ENCODE peak calls at places on chromosomes 1 and 21, in seven cellular contexts. J is PC-3, R is left lung, T is uterus, M is neuronal stem cell, U is small intestine, X is SJCRH30. E is an unnamed sample.

GRCh38 chr1:155196893-155197638 is 10.6 kb downstream of the THBS3 start:
- DNase-seq in M (no peak), R (peak; percentile 57), U (no peak), X (no peak), T (no peak), J (no peak), E (no peak)

GRCh38 chr1:109579496-109579895 is 31.1 kb downstream of the GNAI3 start:
- DNase-seq in R (no peak), J (no peak), U (no peak), M (no peak), T (no peak), X (peak; percentile 20), E (no peak)

GRCh38 chr1:61210435-61211012 is 128.2 kb downstream of the NFIA start:
- DNase-seq in X (no peak), U (peak; percentile 14), T (no peak), R (no peak), M (no peak), J (peak; percentile 15), E (no peak)

GRCh38 chr1:204456826-204457361 is 37.7 kb downstream of the PIK3C2B start:
- DNase-seq in X (peak; percentile 75), T (no peak), J (no peak), M (no peak), R (no peak), U (no peak), E (no peak)

GRCh38 chr1:7609311-7609994 is 161.6 kb upstream of the VAMP3 start:
- DNase-seq in X (no peak), U (no peak), M (no peak), J (no peak), R (no peak), T (no peak), E (no peak)

GRCh38 chr21:26170471-26171309 is at the start of gene APP:
- DNase-seq in T (peak; percentile 83), J (peak; percentile 83), X (peak; percentile 87), M (peak; percentile 82), R (peak; percentile 99), U (peak; percentile 81), E (peak; percentile 93)

GRCh38 chr1:11925938-11926292 is 312 bp downstream of the KIAA2013 start:
- DNase-seq in M (no peak), X (peak; percentile 51), R (peak; percentile 88), T (no peak), J (no peak), U (no peak), E (no peak)

GRCh38 chr1:230109871-230110667 is 43.0 kb downstream of the GALNT2 start:
- DNase-seq in J (no peak), R (no peak), T (peak; percentile 41), X (peak; percentile 23), U (peak; percentile 56), M (no peak), E (no peak)

GRCh38 chr1:40625476-40626382 is 39.8 kb downstream of the RIMS3 start:
- DNase-seq in J (peak; percentile 51), X (no peak), M (no peak), U (no peak), R (no peak), T (no peak), E (peak; percentile 38)

GRCh38 chr1:219304227-219305226 is 130.8 kb downstream of the LYPLAL1 start:
- DNase-seq in X (peak; percentile 14), R (no peak), T (no peak), J (peak; percentile 99), M (no peak), U (no peak), E (peak; percentile 57)

GRCh38 chr1:204728045-204728444 is 42.5 kb upstream of the LRRN2 start:
- DNase-seq in U (no peak), R (no peak), T (no peak), X (no peak), J (no peak), M (no peak), E (no peak)

GRCh38 chr1:64220241-64220640 is 16.8 kb downstream of the UBE2U start:
- DNase-seq in M (no peak), T (no peak), U (no peak), R (no peak), X (no peak), J (no peak), E (no peak)

GRCh38 chr1:203166192-203166940 is 9.3 kb downstream of the MYBPH start:
- DNase-seq in J (peak; percentile 26), X (no peak), M (no peak), U (peak; percentile 54), R (no peak), T (no peak), E (peak; percentile 46)

GRCh38 chr1:147388969-147389368 is 146.5 kb downstream of the CHD1L start:
- DNase-seq in U (no peak), J (no peak), R (no peak), T (no peak), X (no peak), M (no peak), E (no peak)

GRCh38 chr1:215228193-215228592 is 145.7 kb downstream of the KCNK2 start:
- DNase-seq in U (no peak), J (no peak), R (no peak), T (no peak), X (no peak), M (no peak), E (no peak)

GRCh38 chr21:43970551-43970950 is 41.6 kb upstream of the TRAPPC10 start:
- DNase-seq in X (no peak), J (no peak), R (peak; percentile 66), M (no peak), T (no peak), U (no peak), E (no peak)

GRCh38 chr21:43967981-43968380 is 44.1 kb upstream of the TRAPPC10 start:
- DNase-seq in M (no peak), J (no peak), R (peak; percentile 70), T (no peak), U (no peak), X (no peak), E (no peak)

GRCh38 chr21:43969115-43969444 is 43.0 kb upstream of the TRAPPC10 start:
- DNase-seq in M (no peak), J (no peak), T (no peak), R (no peak), U (no peak), X (no peak), E (no peak)

GRCh38 chr21:43966946-43967512 is 45.1 kb upstream of the TRAPPC10 start:
- DNase-seq in U (no peak), T (no peak), M (no peak), X (no peak), R (peak; percentile 57), J (no peak), E (no peak)

DNA sequence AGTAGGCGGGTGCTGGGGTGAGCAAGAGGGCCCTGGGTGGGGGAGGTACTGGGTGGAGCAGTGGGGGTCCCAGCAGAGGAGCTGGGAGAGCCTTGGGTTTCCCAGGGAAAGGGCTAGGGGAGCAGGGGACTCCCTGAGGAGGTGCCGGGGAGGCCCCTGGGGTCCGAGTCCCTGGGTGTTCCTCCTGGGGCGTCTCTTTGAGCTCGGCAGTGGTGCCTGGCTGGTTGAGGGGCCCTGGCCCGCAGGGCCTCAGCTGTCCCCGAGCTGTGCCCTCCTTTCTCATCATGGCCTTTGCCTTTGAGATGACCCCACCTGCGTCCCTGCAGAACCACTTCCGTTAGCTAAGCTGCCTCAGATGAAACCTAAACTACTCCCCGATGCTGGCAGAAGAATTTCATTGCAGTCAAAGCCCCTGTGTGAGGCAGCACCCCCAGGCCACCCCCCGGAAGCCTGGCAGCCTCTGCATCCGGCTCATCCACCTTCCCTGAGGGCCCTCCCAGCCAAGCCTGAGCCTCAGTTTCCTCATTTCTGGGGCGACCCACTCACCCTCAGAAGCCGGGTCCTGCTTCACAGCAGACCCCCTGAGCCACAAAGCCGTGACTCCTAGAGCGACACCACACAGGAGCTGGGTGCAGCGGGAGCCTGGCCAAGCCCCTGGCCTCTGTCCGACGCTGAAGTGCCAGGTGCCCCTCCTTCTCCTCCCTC is 43.5 kb upstream of the TRAPPC10 start:
- DNase-seq in X (no peak), M (no peak), J (no peak), R (peak; percentile 50), U (no peak), T (no peak), E (no peak)
- H3K27ac ChIP-seq in X (no peak overlapping the region), M (no peak overlapping the region), J (no peak overlapping the region), R (no peak overlapping the region), U (no peak overlapping the region), T (no peak overlapping the region), E (no peak overlapping the region)

DNA sequence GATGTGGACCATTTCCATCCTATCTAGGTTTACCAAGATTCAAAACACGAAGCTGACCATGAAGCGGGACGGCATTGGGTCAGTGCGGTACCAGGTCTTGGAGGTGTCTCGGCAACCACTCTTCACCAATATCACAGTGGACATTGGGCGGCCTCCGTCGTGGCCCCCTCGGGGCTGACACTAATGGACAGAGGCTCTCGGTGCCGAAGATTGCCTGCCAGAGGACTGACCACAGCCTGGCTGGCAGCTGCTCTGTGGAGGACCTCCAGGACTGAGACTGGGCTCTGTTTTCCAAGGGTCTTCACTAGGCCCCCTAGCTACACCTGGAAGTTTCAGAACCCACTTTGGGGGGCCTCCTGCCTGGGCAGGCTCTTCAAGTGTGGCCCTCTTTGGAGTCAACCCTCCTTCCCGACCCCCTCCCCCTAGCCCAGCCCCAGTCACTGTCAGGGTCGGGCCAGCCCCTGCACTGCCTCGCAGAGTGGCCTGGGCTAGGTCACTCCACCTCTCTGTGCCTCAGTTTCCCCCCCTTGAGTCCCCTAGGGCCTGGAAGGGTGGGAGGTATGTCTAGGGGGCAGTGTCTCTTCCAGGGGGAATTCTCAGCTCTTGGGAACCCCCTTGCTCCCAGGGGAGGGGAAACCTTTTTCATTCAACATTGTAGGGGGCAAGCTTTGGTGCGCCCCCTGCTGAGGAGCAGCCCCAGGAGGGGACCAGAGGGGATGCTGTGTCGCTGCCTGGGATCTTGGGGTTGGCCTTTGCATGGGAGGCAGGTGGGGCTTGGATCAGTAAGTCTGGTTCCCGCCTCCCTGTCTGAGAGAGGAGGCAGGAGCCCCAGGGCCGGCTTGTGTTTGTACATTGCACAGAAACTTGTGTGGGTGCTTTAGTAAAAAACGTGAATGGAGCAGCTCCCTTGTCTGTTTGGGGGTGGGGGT is 864 bp upstream of the CCDC24 start:
- DNase-seq in T (no peak), J (no peak), R (peak; percentile 42), X (peak; percentile 40), U (no peak), M (no peak), E (no peak)
- H3K27ac ChIP-seq in T (peak overlapping the region; percentile 37), J (peak overlapping the region; percentile 66), R (peak overlapping the region; percentile 86), X (peak overlapping the region; percentile 10), U (peak overlapping the region; percentile 95), M (no peak overlapping the region), E (peak overlapping the region; percentile 87)

GRCh38 chr1:9993571-9994075 is 3.4 kb upstream of the RBP7 start:
- DNase-seq in J (no peak), R (peak; percentile 0), U (no peak), X (no peak), M (no peak), T (no peak), E (no peak)

GRCh38 chr1:9992910-9993309 is 4.1 kb upstream of the RBP7 start:
- DNase-seq in J (no peak), T (no peak), R (peak; percentile 10), U (no peak), M (no peak), X (no peak), E (no peak)

GRCh38 chr1:9990944-9991343 is 6.1 kb upstream of the RBP7 start:
- DNase-seq in X (no peak), J (no peak), U (no peak), M (no peak), T (peak; percentile 49), R (no peak), E (no peak)

GRCh38 chr1:10001016-10001665 is 4.1 kb downstream of the RBP7 start:
- DNase-seq in M (no peak), R (peak; percentile 11), U (no peak), T (no peak), X (no peak), J (no peak), E (no peak)

GRCh38 chr1:9996624-9997582 is at the start of gene RBP7:
- DNase-seq in T (no peak), U (peak; percentile 9), R (peak; percentile 91), X (no peak), M (peak; percentile 14), J (peak; percentile 23), E (peak; percentile 20)
- H3K27ac ChIP-seq in T (no peak within 1 kb of the TSS), U (no peak within 1 kb of the TSS), R (no peak within 1 kb of the TSS), X (no peak within 1 kb of the TSS), M (no peak within 1 kb of the TSS), J (no peak within 1 kb of the TSS), E (no peak within 1 kb of the TSS)

GRCh38 chr1:112544011-112544688 is 35.4 kb downstream of the WNT2B start:
- DNase-seq in U (peak; percentile 61), M (no peak), R (no peak), X (peak; percentile 63), T (peak; percentile 26), J (peak; percentile 91), E (peak; percentile 79)
- H3K27ac ChIP-seq in U (no peak overlapping the region), M (no peak overlapping the region), R (peak overlapping the region; percentile 72), X (peak overlapping the region; percentile 89), T (peak overlapping the region; percentile 72), J (peak overlapping the region; percentile 76), E (peak overlapping the region; percentile 67)

E was measured in RWPE1.